ENCODE peak calls at places on chromosome 3, in ten cellular contexts. W is pancreas; U is Peyer's patch; H is colonic mucosa; K is upper lobe of right lung; Y is A549; L is CD4-positive, alpha-beta T cell; V is H1; B is heart right ventricle; D is tibial nerve. R is an unnamed sample.

GRCh38 chr3:195708066-195708465 is 12.7 kb upstream of the MUC20 start:
- DNase-seq in W (no peak), U (no peak), H (no peak), K (no peak), Y (no peak), L (no peak), V (no peak), B (no peak), D (no peak), R (no peak)

GRCh38 chr3:63467392-63467791 is 185.1 kb upstream of the SNTN start:
- DNase-seq in W (no peak), U (no peak), H (no peak), K (no peak), Y (no peak), L (no peak), V (no peak), B (no peak), D (no peak), R (no peak)

GRCh38 chr3:174162550-174162949 is 696.6 kb upstream of the NAALADL2 start:
- DNase-seq in W (no peak), U (no peak), H (no peak), K (no peak), Y (no peak), L (no peak), V (no peak), B (no peak), D (no peak), R (no peak)

GRCh38 chr3:196585044-196585757 is 16.7 kb downstream of the FBXO45 start:
- DNase-seq in W (no peak), U (no peak), H (no peak), K (no peak), Y (no peak), L (no peak), V (no peak), B (no peak), D (no peak), R (no peak)

GRCh38 chr3:57659810-57660439 is 33.0 kb downstream of the DENND6A start:
- DNase-seq in W (no peak), U (no peak), H (no peak), K (no peak), Y (no peak), L (no peak), V (no peak), B (no peak), D (no peak), R (no peak)

GRCh38 chr3:50924638-50925037 is 249.9 kb downstream of the DOCK3 start:
- DNase-seq in W (no peak), U (no peak), H (no peak), K (no peak), Y (no peak), L (no peak), V (no peak), B (no peak), D (no peak), R (no peak)

GRCh38 chr3:11611271-11611893 is 32.3 kb downstream of the VGLL4 start:
- DNase-seq in W (no peak), U (no peak), H (no peak), K (no peak), Y (no peak), L (no peak), V (no peak), B (no peak), D (no peak), R (no peak)

GRCh38 chr3:68088216-68088615 is 433.8 kb upstream of the SUCLG2 start:
- DNase-seq in W (peak; percentile 7), U (no peak), H (no peak), K (no peak), Y (no peak), L (peak; percentile 12), V (no peak), B (no peak), D (no peak), R (no peak)

GRCh38 chr3:122559906-122560305 is 4.2 kb downstream of the PARP9 start:
- DNase-seq in W (no peak), U (no peak), H (no peak), K (no peak), Y (no peak), L (no peak), V (no peak), B (no peak), D (no peak), R (no peak)

GRCh38 chr3:126261037-126261436 is 80.7 kb upstream of the ALDH1L1 start:
- DNase-seq in W (no peak), U (peak; percentile 65), H (peak; percentile 46), K (peak; percentile 73), Y (no peak), L (no peak), V (no peak), B (peak; percentile 63), D (peak; percentile 86), R (no peak)

GRCh38 chr3:52222319-52223221 is 2.9 kb downstream of the TLR9 start:
- DNase-seq in W (no peak), U (no peak), H (no peak), K (peak; percentile 64), Y (no peak), L (no peak), V (no peak), B (no peak), D (no peak), R (no peak)

GRCh38 chr3:15438988-15439387 is 11.6 kb downstream of the EAF1 start:
- DNase-seq in W (no peak), U (no peak), H (no peak), K (no peak), Y (no peak), L (no peak), V (no peak), B (no peak), D (no peak), R (no peak)

GRCh38 chr3:177465243-177465642 is 268.0 kb upstream of the TBL1XR1 start:
- DNase-seq in W (no peak), U (no peak), H (no peak), K (no peak), Y (no peak), L (no peak), V (no peak), B (peak; percentile 32), D (peak; percentile 48), R (no peak)

GRCh38 chr3:191366675-191367074 is 36.3 kb upstream of the UTS2B start:
- DNase-seq in W (no peak), U (no peak), H (no peak), K (no peak), Y (no peak), L (no peak), V (no peak), B (no peak), D (no peak), R (no peak)

DNA sequence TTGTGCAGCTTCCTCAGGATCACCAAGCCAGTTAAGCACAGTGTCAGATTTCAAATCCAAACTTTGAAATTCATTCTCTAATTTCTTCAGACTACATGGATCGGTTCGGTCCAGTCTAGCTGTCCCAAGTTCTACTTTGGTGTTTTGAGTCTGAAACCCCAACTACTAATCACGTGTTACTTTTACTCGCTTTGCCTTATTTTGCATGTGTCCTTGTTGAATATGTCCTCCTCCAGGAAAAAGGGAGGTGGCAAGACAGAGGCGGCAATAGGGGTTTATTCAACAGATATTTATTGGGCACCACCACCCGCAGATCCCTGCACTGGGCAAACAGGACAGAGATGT is 496 bp upstream of the GXYLT2 start:
- DNase-seq in W (no peak), U (no peak), H (peak; percentile 24), K (no peak), Y (no peak), L (no peak), V (no peak), B (no peak), D (no peak), R (no peak)
- H3K27ac ChIP-seq in W (no peak overlapping the region), U (no peak overlapping the region), H (peak overlapping the region; percentile 11), K (no peak overlapping the region), Y (peak overlapping the region; percentile 96), L (no peak overlapping the region), V (no peak overlapping the region), B (peak overlapping the region; percentile 8), D (peak overlapping the region; percentile 50), R (peak overlapping the region; percentile 6)

DNA sequence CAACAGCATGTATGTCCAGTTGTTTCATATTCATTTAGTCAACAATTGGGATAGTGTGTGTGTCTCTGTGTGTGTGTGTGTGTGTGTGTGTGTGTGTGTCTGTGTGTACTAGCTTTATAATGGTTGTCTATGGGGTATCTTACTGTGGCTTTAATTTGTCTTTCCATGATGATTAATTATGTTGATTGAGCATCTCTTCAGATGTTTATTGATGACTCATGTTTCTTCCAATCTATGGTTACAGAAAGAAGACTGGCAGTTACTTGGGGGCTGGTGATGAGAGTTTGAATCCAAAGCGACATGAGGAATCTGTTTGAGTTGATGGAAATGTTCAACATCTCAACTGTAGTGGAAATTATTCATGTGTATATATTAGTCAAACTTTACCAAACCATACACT is 440.1 kb downstream of the ZNF385D start:
- DNase-seq in W (no peak), U (no peak), H (no peak), K (no peak), Y (no peak), L (no peak), V (no peak), B (no peak), D (no peak), R (no peak)
- H3K9me3 ChIP-seq in W (no peaks in the 10 kb centered on the region), U (no peaks in the 10 kb centered on the region), H (no peaks in the 10 kb centered on the region), K (no peaks in the 10 kb centered on the region), Y (no peaks in the 10 kb centered on the region), L (no peaks in the 10 kb centered on the region), V (no peaks in the 10 kb centered on the region), B (no peaks in the 10 kb centered on the region), D (no peaks in the 10 kb centered on the region), R (no peaks in the 10 kb centered on the region)

GRCh38 chr3:184126006-184126405 is 9.2 kb upstream of the EIF2B5 start:
- DNase-seq in W (no peak), U (peak; percentile 15), H (no peak), K (no peak), Y (no peak), L (no peak), V (no peak), B (no peak), D (no peak), R (no peak)

GRCh38 chr3:184132947-184133346 is 2.2 kb upstream of the EIF2B5 start:
- DNase-seq in W (no peak), U (no peak), H (no peak), K (no peak), Y (no peak), L (no peak), V (no peak), B (no peak), D (no peak), R (no peak)

GRCh38 chr3:184133840-184134745 is 1.1 kb upstream of the EIF2B5 start:
- DNase-seq in W (peak; percentile 86), U (peak; percentile 93), H (peak; percentile 90), K (peak; percentile 94), Y (peak; percentile 85), L (no peak), V (no peak), B (peak; percentile 83), D (peak; percentile 76), R (peak; percentile 95)

GRCh38 chr3:184134746-184135148 is 411 bp upstream of the EIF2B5 start:
- DNase-seq in W (no peak), U (no peak), H (no peak), K (no peak), Y (no peak), L (no peak), V (no peak), B (no peak), D (peak; percentile 14), R (no peak)

GRCh38 chr3:184129012-184129411 is 6.1 kb upstream of the EIF2B5 start:
- DNase-seq in W (no peak), U (peak; percentile 49), H (peak; percentile 26), K (peak; percentile 70), Y (peak; percentile 27), L (no peak), V (no peak), B (no peak), D (no peak), R (no peak)
- TF ChIP-seq CTCF in W (no peak), U (no peak), H (no peak), K (peak; percentile 42), Y (no peak), L (no peak), V (peak; percentile 36), B (no peak), D (no peak), R (peak; percentile 26)

GRCh38 chr3:16887130-16887529 is 2.4 kb downstream of the PLCL2 start:
- DNase-seq in W (no peak), U (no peak), H (no peak), K (no peak), Y (no peak), L (no peak), V (no peak), B (no peak), D (no peak), R (no peak)
- H3K27ac ChIP-seq in W (no peak overlapping the region), U (no peak overlapping the region), H (no peak overlapping the region), K (no peak overlapping the region), Y (no peak overlapping the region), L (peak overlapping the region; percentile 91), V (no peak overlapping the region), B (peak overlapping the region; percentile 95), D (peak overlapping the region; percentile 40), R (no peak overlapping the region)